ENCODE peak calls at places on chromosomes 12 and 14, in ten cellular contexts. T is C1 segment of cervical spinal cord; O is type B pancreatic cell; U is NCI-H460; G is HEK293T; L is MV-4-11; X is effector memory CD4-positive, alpha-beta T cell; D is heart left ventricle; A is activated naive CD8-positive, alpha-beta T cell treated with anti-CD3 and anti-CD28 coated beads, Interleukin-2, amount 50 U/mL, for 24 hours; J is SK-N-SH. C is an unnamed sample.
A peak's percentile ranks its signal among the peaks of the same experiment; 100 is the strongest.

GRCh38 chr12:131909596-131910219 is 15.3 kb downstream of the ULK1 start:
- DNase-seq in T (no peak), O (no peak), U (no peak), G (no peak), L (no peak), X (no peak), D (peak; percentile 20), A (no peak), J (no peak), C (no peak)

GRCh38 chr12:120669055-120669828 is 17.7 kb upstream of the MLEC start:
- DNase-seq in T (no peak), O (no peak), U (no peak), G (no peak), L (no peak), X (no peak), D (peak; percentile 40), A (no peak), J (peak; percentile 83), C (no peak)

GRCh38 chr14:69708586-69709169 is 58.3 kb upstream of the SRSF5 start:
- DNase-seq in T (no peak), O (no peak), U (no peak), G (peak; percentile 44), L (peak; percentile 24), X (no peak), D (no peak), A (peak; percentile 34), J (peak; percentile 51), C (peak; percentile 36)

GRCh38 chr12:2341871-2342270 is 289.1 kb downstream of the CACNA1C start:
- DNase-seq in T (no peak), O (no peak), U (no peak), G (no peak), L (peak; percentile 90), X (no peak), D (no peak), A (no peak), J (no peak), C (no peak)

GRCh38 chr14:106530423-106531107 is 1004.2 kb downstream of the TMEM121 start:
- DNase-seq in T (no peak), O (no peak), U (no peak), G (peak; percentile 5), L (peak; percentile 1), X (peak; percentile 23), D (no peak), A (peak; percentile 54), J (no peak), C (peak; percentile 18)

GRCh38 chr14:97580923-97581495 is 783.8 kb downstream of the VRK1 start:
- DNase-seq in T (no peak), O (no peak), U (no peak), G (no peak), L (no peak), X (no peak), D (no peak), A (no peak), J (no peak), C (no peak)

GRCh38 chr12:75747572-75747995 is 236.2 kb upstream of the KRR1 start:
- DNase-seq in T (no peak), O (no peak), U (no peak), G (no peak), L (peak; percentile 67), X (no peak), D (no peak), A (no peak), J (no peak), C (no peak)

GRCh38 chr12:96258451-96258933 is 64.3 kb downstream of the ELK3 start:
- DNase-seq in T (no peak), O (no peak), U (no peak), G (no peak), L (no peak), X (no peak), D (peak; percentile 88), A (peak; percentile 22), J (no peak), C (no peak)

GRCh38 chr14:21913759-21914158 is 240.1 kb upstream of the OR4E1 start:
- DNase-seq in T (no peak), O (no peak), U (peak; percentile 76), G (peak; percentile 66), L (peak; percentile 71), X (peak; percentile 66), D (no peak), A (peak; percentile 74), J (peak; percentile 4), C (peak; percentile 54)

GRCh38 chr12:10771132-10771733 is 31.2 kb downstream of the TAS2R7 start:
- DNase-seq in T (no peak), O (no peak), U (peak; percentile 18), G (peak; percentile 22), L (no peak), X (no peak), D (no peak), A (no peak), J (peak; percentile 22), C (peak; percentile 11)

GRCh38 chr12:18799561-18799960 is 61.6 kb downstream of the CAPZA3 start:
- DNase-seq in T (no peak), O (no peak), U (no peak), G (no peak), L (no peak), X (no peak), D (no peak), A (no peak), J (no peak), C (no peak)

GRCh38 chr12:89884917-89885316 is 176.3 kb upstream of the ATP2B1 start:
- DNase-seq in T (no peak), O (no peak), U (no peak), G (no peak), L (no peak), X (no peak), D (no peak), A (no peak), J (no peak), C (peak; percentile 57)

GRCh38 chr14:67068246-67068645 is 121.0 kb upstream of the GARIN2 start:
- DNase-seq in T (no peak), O (no peak), U (no peak), G (no peak), L (no peak), X (no peak), D (no peak), A (no peak), J (no peak), C (no peak)

GRCh38 chr14:53850714-53851296 is 105.8 kb downstream of the BMP4 start:
- DNase-seq in T (no peak), O (no peak), U (peak; percentile 3), G (no peak), L (no peak), X (no peak), D (no peak), A (no peak), J (no peak), C (no peak)

GRCh38 chr12:115752151-115752550 is 525.3 kb downstream of the MED13L start:
- DNase-seq in T (no peak), O (no peak), U (no peak), G (no peak), L (no peak), X (no peak), D (no peak), A (no peak), J (no peak), C (no peak)

GRCh38 chr12:19971396-19971802 is 396.9 kb upstream of the PDE3A start:
- DNase-seq in T (no peak), O (peak; percentile 74), U (peak; percentile 91), G (peak; percentile 14), L (no peak), X (no peak), D (no peak), A (no peak), J (no peak), C (no peak)

GRCh38 chr12:130335517-130336392 is 1.9 kb upstream of the PIWIL1 start:
- DNase-seq in T (no peak), O (no peak), U (peak; percentile 51), G (peak; percentile 51), L (peak; percentile 15), X (no peak), D (no peak), A (no peak), J (peak; percentile 70), C (peak; percentile 4)

GRCh38 chr14:29681308-29681707 is 246.3 kb downstream of the PRKD1 start:
- DNase-seq in T (no peak), O (no peak), U (no peak), G (no peak), L (no peak), X (no peak), D (no peak), A (no peak), J (no peak), C (no peak)

GRCh38 chr14:67442139-67442906 is 30.4 kb upstream of the PLEK2 start:
- DNase-seq in T (no peak), O (no peak), U (no peak), G (no peak), L (no peak), X (no peak), D (no peak), A (no peak), J (no peak), C (no peak)

GRCh38 chr12:53244337-53244736 is 12.3 kb upstream of the RARG start:
- DNase-seq in T (no peak), O (no peak), U (no peak), G (no peak), L (peak; percentile 55), X (no peak), D (no peak), A (no peak), J (peak; percentile 56), C (no peak)

GRCh38 chr14:65015391-65015790 is 28.7 kb downstream of the FNTB start:
- DNase-seq in T (peak; percentile 51), O (no peak), U (no peak), G (no peak), L (no peak), X (no peak), D (no peak), A (no peak), J (no peak), C (no peak)

GRCh38 chr12:45731376-45731775 is 1.9 kb downstream of the ARID2 start:
- DNase-seq in T (no peak), O (no peak), U (no peak), G (no peak), L (no peak), X (no peak), D (no peak), A (no peak), J (no peak), C (no peak)

GRCh38 chr14:64673748-64674147 is 30.5 kb upstream of the PLEKHG3 start:
- DNase-seq in T (no peak), O (no peak), U (no peak), G (no peak), L (peak; percentile 97), X (peak; percentile 38), D (no peak), A (peak; percentile 5), J (no peak), C (no peak)

GRCh38 chr14:52111583-52111982 is 42.7 kb upstream of the NID2 start:
- DNase-seq in T (no peak), O (no peak), U (peak; percentile 94), G (no peak), L (no peak), X (no peak), D (no peak), A (no peak), J (no peak), C (no peak)

GRCh38 chr14:23376477-23377200 is at the start of gene CMTM5:
- DNase-seq in T (peak; percentile 86), O (no peak), U (no peak), G (no peak), L (no peak), X (no peak), D (peak; percentile 58), A (no peak), J (no peak), C (no peak)

GRCh38 chr12:3744216-3744883 is 8.6 kb downstream of the CRACR2A start:
- DNase-seq in T (no peak), O (no peak), U (no peak), G (no peak), L (no peak), X (no peak), D (no peak), A (no peak), J (no peak), C (no peak)

GRCh38 chr14:28143340-28143739 is 623.2 kb upstream of the FOXG1 start:
- DNase-seq in T (no peak), O (no peak), U (no peak), G (no peak), L (no peak), X (no peak), D (no peak), A (no peak), J (no peak), C (no peak)

GRCh38 chr12:8508912-8509841 is 4.1 kb upstream of the CLEC4D start:
- DNase-seq in T (no peak), O (no peak), U (no peak), G (no peak), L (no peak), X (no peak), D (no peak), A (no peak), J (no peak), C (no peak)